ENCODE peak calls at places on chromosome 15, in seven cellular contexts. D is type B pancreatic cell; V is ELR; P is HFF-Myc; J is Daoy; W is CD4-positive, alpha-beta T cell; Q is H54. Y is an unnamed sample.

GRCh38 chr15:38660726-38661125 is 96.1 kb upstream of the RASGRP1 start:
- DNase-seq in D (no peak), V (no peak), P (no peak), J (peak; percentile 4), W (peak; percentile 25), Q (no peak), Y (no peak)

GRCh38 chr15:29936353-29937049 is 114.2 kb upstream of the TJP1 start:
- DNase-seq in D (no peak), V (peak; percentile 32), P (no peak), J (no peak), W (no peak), Q (no peak), Y (no peak)

GRCh38 chr15:99556010-99556409 is 9.8 kb upstream of the MEF2A start:
- DNase-seq in D (no peak), V (no peak), P (peak; percentile 24), J (no peak), W (no peak), Q (no peak), Y (no peak)

GRCh38 chr15:55829826-55830225 is 86.9 kb upstream of the PRTG start:
- DNase-seq in D (no peak), V (no peak), P (no peak), J (no peak), W (no peak), Q (no peak), Y (no peak)

GRCh38 chr15:100704281-100705055 is 102.1 kb downstream of the ASB7 start:
- DNase-seq in D (no peak), V (peak; percentile 95), P (no peak), J (peak; percentile 80), W (no peak), Q (peak; percentile 51), Y (no peak)

GRCh38 chr15:27272446-27272845 is 301.5 kb downstream of the GABRG3 start:
- DNase-seq in D (no peak), V (no peak), P (no peak), J (no peak), W (no peak), Q (no peak), Y (no peak)

GRCh38 chr15:99435138-99435695 is 130.6 kb upstream of the MEF2A start:
- DNase-seq in D (peak; percentile 67), V (no peak), P (no peak), J (no peak), W (no peak), Q (no peak), Y (peak; percentile 52)

GRCh38 chr15:77611767-77612166 is 20.9 kb downstream of the LINGO1 start:
- DNase-seq in D (no peak), V (no peak), P (no peak), J (peak; percentile 62), W (no peak), Q (no peak), Y (no peak)

GRCh38 chr15:89195836-89196235 is 25.5 kb downstream of the RLBP1 start:
- DNase-seq in D (no peak), V (peak; percentile 48), P (no peak), J (no peak), W (no peak), Q (no peak), Y (no peak)

GRCh38 chr15:85128636-85129035 is 147.0 kb downstream of the PDE8A start:
- DNase-seq in D (no peak), V (peak; percentile 11), P (no peak), J (no peak), W (no peak), Q (no peak), Y (no peak)

GRCh38 chr15:25437751-25438600 is 848 bp downstream of the UBE3A start:
- DNase-seq in D (peak; percentile 78), V (peak; percentile 58), P (no peak), J (peak; percentile 58), W (peak; percentile 25), Q (peak; percentile 8), Y (peak; percentile 70)

GRCh38 chr15:100115711-100116090 is 226.1 kb downstream of the ADAMTS17 start:
- DNase-seq in D (no peak), V (peak; percentile 44), P (no peak), J (peak; percentile 86), W (no peak), Q (no peak), Y (no peak)

GRCh38 chr15:82184776-82185175 is 77.8 kb downstream of the EFL1 start:
- DNase-seq in D (no peak), V (no peak), P (no peak), J (no peak), W (no peak), Q (no peak), Y (no peak)

GRCh38 chr15:83404143-83404542 is 43.0 kb upstream of the SH3GL3 start:
- DNase-seq in D (no peak), V (no peak), P (no peak), J (no peak), W (no peak), Q (no peak), Y (no peak)

GRCh38 chr15:69659454-69660050 is 206.9 kb downstream of the RPLP1 start:
- DNase-seq in D (peak; percentile 44), V (peak; percentile 32), P (no peak), J (peak; percentile 39), W (no peak), Q (no peak), Y (no peak)

GRCh38 chr15:56243774-56244236 is at the start of gene RFX7:
- DNase-seq in D (peak; percentile 90), V (peak; percentile 83), P (no peak), J (peak; percentile 85), W (peak; percentile 69), Q (no peak), Y (peak; percentile 79)

GRCh38 chr15:26224266-26224665 is 361.1 kb upstream of the ATP10A start:
- DNase-seq in D (no peak), V (no peak), P (no peak), J (no peak), W (no peak), Q (no peak), Y (no peak)

GRCh38 chr15:101441706-101442105 is 47.8 kb downstream of the PCSK6 start:
- DNase-seq in D (no peak), V (no peak), P (no peak), J (no peak), W (no peak), Q (no peak), Y (no peak)

GRCh38 chr15:90838066-90838465 is 30.3 kb upstream of the FURIN start:
- DNase-seq in D (no peak), V (no peak), P (no peak), J (no peak), W (peak; percentile 88), Q (no peak), Y (peak; percentile 92)

GRCh38 chr15:66401130-66402021 is 14.7 kb downstream of the MAP2K1 start:
- DNase-seq in D (no peak), V (peak; percentile 45), P (no peak), J (no peak), W (no peak), Q (no peak), Y (peak; percentile 13)

GRCh38 chr15:23422099-23422945 is 24.7 kb downstream of the GOLGA6L2 start:
- DNase-seq in D (no peak), V (no peak), P (no peak), J (peak; percentile 53), W (no peak), Q (no peak), Y (no peak)

GRCh38 chr15:57476533-57476975 is 100.2 kb downstream of the CGNL1 start:
- DNase-seq in D (no peak), V (peak; percentile 60), P (no peak), J (no peak), W (no peak), Q (no peak), Y (no peak)

GRCh38 chr15:41940441-41940857 is 31.9 kb downstream of the EHD4 start:
- DNase-seq in D (no peak), V (peak; percentile 97), P (peak; percentile 57), J (peak; percentile 83), W (no peak), Q (no peak), Y (no peak)

GRCh38 chr15:72460393-72460792 is 13.7 kb upstream of the ARIH1 start:
- DNase-seq in D (no peak), V (no peak), P (no peak), J (no peak), W (no peak), Q (no peak), Y (no peak)

GRCh38 chr15:95715116-95715888 is 615.2 kb upstream of the NR2F2 start:
- DNase-seq in D (no peak), V (no peak), P (no peak), J (no peak), W (no peak), Q (no peak), Y (no peak)

GRCh38 chr15:34855893-34856292 is 60.5 kb upstream of the ACTC1 start:
- DNase-seq in D (no peak), V (peak; percentile 29), P (no peak), J (peak; percentile 12), W (no peak), Q (peak; percentile 7), Y (no peak)

Y was measured in CD8-positive, alpha-beta T cell.